ENCODE peak calls at places on chromosomes 2 and 18, in eight cellular contexts. One of them, this sample, is unnamed.

GRCh38 chr18:57759650-57760049 is 43.5 kb downstream of the ATP8B1 start:
- DNase-seq in sigmoid colon: no peak
- DNase-seq in tibial nerve: no peak
- DNase-seq in PC-3: no peak
- DNase-seq in AG04450: no peak
- DNase-seq in brain microvascular endothelial cell: peak; percentile 49
- DNase-seq in HCT116: no peak
- DNase-seq in fibroblast of lung: peak; percentile 42
- DNase-seq in this sample: no peak

GRCh38 chr2:134836986-134837385 is 1.4 kb upstream of the ACMSD start:
- DNase-seq in sigmoid colon: no peak
- DNase-seq in tibial nerve: no peak
- DNase-seq in PC-3: peak; percentile 97
- DNase-seq in AG04450: peak; percentile 50
- DNase-seq in brain microvascular endothelial cell: peak; percentile 76
- DNase-seq in HCT116: no peak
- DNase-seq in fibroblast of lung: peak; percentile 98
- DNase-seq in this sample: no peak

GRCh38 chr18:79856119-79857080 is 58.7 kb downstream of the KCNG2 start:
- DNase-seq in sigmoid colon: no peak
- DNase-seq in tibial nerve: no peak
- DNase-seq in PC-3: peak; percentile 24
- DNase-seq in AG04450: no peak
- DNase-seq in brain microvascular endothelial cell: no peak
- DNase-seq in HCT116: no peak
- DNase-seq in fibroblast of lung: peak; percentile 35
- DNase-seq in this sample: no peak

GRCh38 chr2:214808961-214809750 is at the start of gene BARD1:
- DNase-seq in sigmoid colon: peak; percentile 75
- DNase-seq in tibial nerve: peak; percentile 34
- DNase-seq in PC-3: peak; percentile 56
- DNase-seq in AG04450: peak; percentile 10
- DNase-seq in brain microvascular endothelial cell: peak; percentile 58
- DNase-seq in HCT116: peak; percentile 16
- DNase-seq in fibroblast of lung: peak; percentile 56
- DNase-seq in this sample: peak; percentile 79

GRCh38 chr2:57759822-57760300 is 286.7 kb upstream of the VRK2 start:
- DNase-seq in sigmoid colon: peak; percentile 90
- DNase-seq in tibial nerve: peak; percentile 62
- DNase-seq in PC-3: peak; percentile 93
- DNase-seq in AG04450: peak; percentile 55
- DNase-seq in brain microvascular endothelial cell: peak; percentile 76
- DNase-seq in HCT116: peak; percentile 57
- DNase-seq in fibroblast of lung: peak; percentile 73
- DNase-seq in this sample: peak; percentile 92

GRCh38 chr2:26526589-26526988 is 48.7 kb upstream of the OTOF start:
- DNase-seq in sigmoid colon: no peak
- DNase-seq in tibial nerve: no peak
- DNase-seq in PC-3: peak; percentile 55
- DNase-seq in AG04450: no peak
- DNase-seq in brain microvascular endothelial cell: no peak
- DNase-seq in HCT116: no peak
- DNase-seq in fibroblast of lung: no peak
- DNase-seq in this sample: no peak

GRCh38 chr2:161954103-161954502 is 119.9 kb downstream of the DPP4 start:
- DNase-seq in sigmoid colon: no peak
- DNase-seq in tibial nerve: no peak
- DNase-seq in PC-3: no peak
- DNase-seq in AG04450: no peak
- DNase-seq in brain microvascular endothelial cell: no peak
- DNase-seq in HCT116: no peak
- DNase-seq in fibroblast of lung: peak; percentile 8
- DNase-seq in this sample: no peak

GRCh38 chr2:66437055-66437454 is 2.1 kb downstream of the MEIS1 start:
- DNase-seq in sigmoid colon: no peak
- DNase-seq in tibial nerve: no peak
- DNase-seq in PC-3: no peak
- DNase-seq in AG04450: no peak
- DNase-seq in brain microvascular endothelial cell: no peak
- DNase-seq in HCT116: no peak
- DNase-seq in fibroblast of lung: peak; percentile 31
- DNase-seq in this sample: no peak

GRCh38 chr2:25524507-25524906 is 148.9 kb downstream of the DTNB start:
- DNase-seq in sigmoid colon: no peak
- DNase-seq in tibial nerve: no peak
- DNase-seq in PC-3: no peak
- DNase-seq in AG04450: no peak
- DNase-seq in brain microvascular endothelial cell: no peak
- DNase-seq in HCT116: no peak
- DNase-seq in fibroblast of lung: no peak
- DNase-seq in this sample: no peak

GRCh38 chr18:61892683-61893303 is at the start of gene RNF152:
- DNase-seq in sigmoid colon: peak; percentile 75
- DNase-seq in tibial nerve: no peak
- DNase-seq in PC-3: no peak
- DNase-seq in AG04450: no peak
- DNase-seq in brain microvascular endothelial cell: no peak
- DNase-seq in HCT116: no peak
- DNase-seq in fibroblast of lung: peak; percentile 23
- DNase-seq in this sample: peak; percentile 81

GRCh38 chr2:6845903-6846302 is 19.8 kb downstream of the CMPK2 start:
- DNase-seq in sigmoid colon: no peak
- DNase-seq in tibial nerve: no peak
- DNase-seq in PC-3: peak; percentile 18
- DNase-seq in AG04450: no peak
- DNase-seq in brain microvascular endothelial cell: no peak
- DNase-seq in HCT116: no peak
- DNase-seq in fibroblast of lung: no peak
- DNase-seq in this sample: no peak

GRCh38 chr2:54560146-54560881 is 104.2 kb downstream of the SPTBN1 start:
- DNase-seq in sigmoid colon: peak; percentile 87
- DNase-seq in tibial nerve: no peak
- DNase-seq in PC-3: peak; percentile 46
- DNase-seq in AG04450: no peak
- DNase-seq in brain microvascular endothelial cell: no peak
- DNase-seq in HCT116: no peak
- DNase-seq in fibroblast of lung: peak; percentile 56
- DNase-seq in this sample: no peak

GRCh38 chr2:128636802-128637147 is 318.1 kb upstream of the HS6ST1 start:
- DNase-seq in sigmoid colon: no peak
- DNase-seq in tibial nerve: no peak
- DNase-seq in PC-3: no peak
- DNase-seq in AG04450: no peak
- DNase-seq in brain microvascular endothelial cell: no peak
- DNase-seq in HCT116: no peak
- DNase-seq in fibroblast of lung: no peak
- DNase-seq in this sample: peak; percentile 28

GRCh38 chr2:31240406-31241365 is 6.7 kb downstream of the EHD3 start:
- DNase-seq in sigmoid colon: no peak
- DNase-seq in tibial nerve: no peak
- DNase-seq in PC-3: no peak
- DNase-seq in AG04450: no peak
- DNase-seq in brain microvascular endothelial cell: no peak
- DNase-seq in HCT116: no peak
- DNase-seq in fibroblast of lung: no peak
- DNase-seq in this sample: no peak
- H3K27ac ChIP-seq in sigmoid colon: peak overlapping the region; percentile 58
- H3K27ac ChIP-seq in tibial nerve: peak overlapping the region; percentile 83
- H3K27ac ChIP-seq in PC-3: no peak overlapping the region
- H3K27ac ChIP-seq in AG04450: no peak overlapping the region
- H3K27ac ChIP-seq in brain microvascular endothelial cell: peak overlapping the region; percentile 66
- H3K27ac ChIP-seq in HCT116: no peak overlapping the region
- H3K27ac ChIP-seq in fibroblast of lung: peak overlapping the region; percentile 55
- H3K27ac ChIP-seq in this sample: peak overlapping the region; percentile 29

DNA sequence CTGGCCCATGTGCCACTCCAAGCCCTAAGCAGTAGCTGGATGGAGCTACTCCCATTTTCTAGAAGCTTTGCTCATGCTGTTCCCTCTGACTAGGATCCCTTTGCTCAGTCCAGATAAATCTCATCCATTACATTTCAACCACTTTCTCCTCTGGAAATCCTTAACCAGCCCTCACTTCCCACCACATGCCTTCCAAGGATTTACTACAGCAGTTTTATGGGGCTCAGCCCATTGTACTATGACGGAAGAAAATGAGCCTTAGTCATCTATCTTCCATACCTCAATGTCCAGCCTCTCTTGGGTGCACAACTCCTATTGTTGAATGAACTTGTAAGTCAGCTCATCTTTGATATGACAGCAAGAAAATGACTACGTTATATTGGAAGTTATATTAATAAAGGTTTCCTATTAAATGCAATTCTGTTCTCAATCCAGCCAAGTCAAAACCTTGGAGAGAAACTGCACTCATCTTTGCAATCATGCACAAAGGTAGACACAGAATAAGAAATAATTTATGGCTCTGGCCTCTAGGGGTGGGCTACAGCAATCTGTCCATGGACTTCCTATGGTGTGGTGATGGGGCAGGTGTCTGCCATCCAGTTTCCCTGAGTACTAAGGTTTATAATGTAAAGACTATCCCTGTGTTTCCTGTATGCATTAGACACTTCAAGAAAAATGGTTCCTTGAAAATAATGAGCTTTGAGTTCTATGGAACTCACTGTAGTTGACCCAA is 3.4 kb downstream of the B4GALT6 start:
- DNase-seq in sigmoid colon: no peak
- DNase-seq in tibial nerve: no peak
- DNase-seq in PC-3: peak; percentile 48
- DNase-seq in AG04450: no peak
- DNase-seq in brain microvascular endothelial cell: no peak
- DNase-seq in HCT116: no peak
- DNase-seq in fibroblast of lung: no peak
- DNase-seq in this sample: no peak
- TF ChIP-seq CTCF in sigmoid colon: no peak
- TF ChIP-seq CTCF in tibial nerve: no peak
- TF ChIP-seq CTCF in PC-3: no peak
- TF ChIP-seq CTCF in AG04450: no peak
- TF ChIP-seq CTCF in brain microvascular endothelial cell: peak; percentile 39
- TF ChIP-seq CTCF in HCT116: no peak
- TF ChIP-seq CTCF in fibroblast of lung: no peak
- TF ChIP-seq CTCF in this sample: no peak

GRCh38 chr2:196230051-196230450 is 58.7 kb upstream of the STK17B start:
- DNase-seq in sigmoid colon: no peak
- DNase-seq in tibial nerve: no peak
- DNase-seq in PC-3: no peak
- DNase-seq in AG04450: no peak
- DNase-seq in brain microvascular endothelial cell: no peak
- DNase-seq in HCT116: no peak
- DNase-seq in fibroblast of lung: no peak
- DNase-seq in this sample: no peak

GRCh38 chr2:196233808-196234501 is 62.6 kb upstream of the STK17B start:
- DNase-seq in sigmoid colon: no peak
- DNase-seq in tibial nerve: no peak
- DNase-seq in PC-3: no peak
- DNase-seq in AG04450: no peak
- DNase-seq in brain microvascular endothelial cell: no peak
- DNase-seq in HCT116: no peak
- DNase-seq in fibroblast of lung: no peak
- DNase-seq in this sample: no peak

GRCh38 chr2:196233033-196233807 is 61.8 kb upstream of the STK17B start:
- DNase-seq in sigmoid colon: peak; percentile 68
- DNase-seq in tibial nerve: no peak
- DNase-seq in PC-3: peak; percentile 97
- DNase-seq in AG04450: peak; percentile 62
- DNase-seq in brain microvascular endothelial cell: peak; percentile 62
- DNase-seq in HCT116: peak; percentile 88
- DNase-seq in fibroblast of lung: peak; percentile 88
- DNase-seq in this sample: no peak

GRCh38 chr2:196229013-196229412 is 57.6 kb upstream of the STK17B start:
- DNase-seq in sigmoid colon: no peak
- DNase-seq in tibial nerve: no peak
- DNase-seq in PC-3: no peak
- DNase-seq in AG04450: no peak
- DNase-seq in brain microvascular endothelial cell: no peak
- DNase-seq in HCT116: no peak
- DNase-seq in fibroblast of lung: no peak
- DNase-seq in this sample: no peak

DNA sequence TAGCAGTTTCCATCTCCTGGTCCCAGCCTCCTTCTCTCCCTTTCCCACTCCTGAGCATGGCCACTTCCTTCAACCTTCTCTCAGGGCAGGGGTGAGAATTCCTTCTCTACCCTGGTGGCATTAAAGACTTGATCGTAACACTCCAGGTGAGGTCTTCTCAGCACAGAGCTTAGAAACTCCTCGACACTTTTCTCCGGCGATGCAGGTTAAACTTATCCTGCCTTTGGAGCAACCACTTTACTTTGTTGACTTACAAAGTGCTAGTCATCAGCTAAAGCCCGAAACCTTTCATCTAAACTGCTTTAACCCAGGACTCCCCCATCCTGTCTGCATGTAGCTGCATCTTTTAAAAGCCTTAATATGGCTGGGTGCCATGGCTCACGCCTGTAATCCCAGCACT is 59.1 kb upstream of the STK17B start:
- DNase-seq in sigmoid colon: no peak
- DNase-seq in tibial nerve: no peak
- DNase-seq in PC-3: no peak
- DNase-seq in AG04450: no peak
- DNase-seq in brain microvascular endothelial cell: no peak
- DNase-seq in HCT116: no peak
- DNase-seq in fibroblast of lung: no peak
- DNase-seq in this sample: no peak
- H3K27ac ChIP-seq in sigmoid colon: no peak overlapping the region
- H3K27ac ChIP-seq in tibial nerve: no peak overlapping the region
- H3K27ac ChIP-seq in PC-3: no peak overlapping the region
- H3K27ac ChIP-seq in AG04450: no peak overlapping the region
- H3K27ac ChIP-seq in brain microvascular endothelial cell: no peak overlapping the region
- H3K27ac ChIP-seq in HCT116: no peak overlapping the region
- H3K27ac ChIP-seq in fibroblast of lung: no peak overlapping the region
- H3K27ac ChIP-seq in this sample: no peak overlapping the region

GRCh38 chr2:109208071-109208950 is 79.3 kb downstream of the SH3RF3 start:
- DNase-seq in sigmoid colon: no peak
- DNase-seq in tibial nerve: no peak
- DNase-seq in PC-3: peak; percentile 40
- DNase-seq in AG04450: peak; percentile 44
- DNase-seq in brain microvascular endothelial cell: no peak
- DNase-seq in HCT116: no peak
- DNase-seq in fibroblast of lung: peak; percentile 51
- DNase-seq in this sample: no peak
- TF ChIP-seq CTCF in sigmoid colon: no peak
- TF ChIP-seq CTCF in tibial nerve: no peak
- TF ChIP-seq CTCF in PC-3: peak; percentile 59
- TF ChIP-seq CTCF in AG04450: no peak
- TF ChIP-seq CTCF in brain microvascular endothelial cell: peak; percentile 11
- TF ChIP-seq CTCF in HCT116: peak; percentile 17
- TF ChIP-seq CTCF in fibroblast of lung: no peak
- TF ChIP-seq CTCF in this sample: no peak

This sample was measured in kidney.